ENCODE peak calls at places on chromosomes 4 and X, in five cellular contexts. D is K562, E is GM12878, M is SK-N-SH, Y is HepG2. C is an unnamed sample.

GRCh38 chr4:158068063-158068462 is 104.8 kb downstream of the GASK1B start:
- DNase-seq in E (no peak), D (no peak), M (no peak), Y (no peak), C (no peak)

GRCh38 chr4:74230902-74231499 is 73.1 kb downstream of the MTHFD2L start:
- DNase-seq in M (no peak), E (no peak), Y (no peak), D (no peak), C (peak; percentile 10)

GRCh38 chrX:149539283-149540132 is 1.3 kb upstream of the EOLA1 start:
- DNase-seq in Y (peak; percentile 81), D (peak; percentile 87), E (peak; percentile 83), M (peak; percentile 74), C (peak; percentile 86)

GRCh38 chrX:39262641-39263040 is 461.4 kb downstream of the MID1IP1 start:
- DNase-seq in Y (no peak), D (no peak), M (no peak), E (no peak), C (no peak)

GRCh38 chrX:48683411-48683982 is at the start of gene WAS:
- DNase-seq in M (no peak), D (no peak), E (peak; percentile 35), Y (no peak), C (peak; percentile 88)

GRCh38 chr4:137471895-137472294 is 60.4 kb downstream of the PCDH18 start:
- DNase-seq in M (no peak), E (no peak), Y (no peak), D (no peak), C (no peak)

GRCh38 chrX:31483336-31483735 is 411.5 kb upstream of the FTHL17 start:
- DNase-seq in M (no peak), E (no peak), D (no peak), Y (no peak), C (no peak)

GRCh38 chr4:180642732-180643131 is 1600.5 kb upstream of the TENM3 start:
- DNase-seq in D (no peak), M (no peak), E (no peak), Y (no peak), C (no peak)

GRCh38 chr4:139922625-139923024 is 231.4 kb downstream of the MAML3 start:
- DNase-seq in E (no peak), Y (no peak), D (no peak), M (no peak), C (no peak)

GRCh38 chr4:144356941-144357381 is 216.4 kb upstream of the GYPA start:
- DNase-seq in E (no peak), M (no peak), Y (no peak), D (no peak), C (no peak)

GRCh38 chr4:47085661-47086060 is 54.3 kb downstream of the GABRB1 start:
- DNase-seq in Y (no peak), M (no peak), E (no peak), D (no peak), C (no peak)

GRCh38 chr4:95013236-95013635 is 255.5 kb downstream of the BMPR1B start:
- DNase-seq in Y (no peak), E (no peak), M (no peak), D (no peak), C (no peak)

GRCh38 chrX:11484290-11484689 is 181.4 kb downstream of the ARHGAP6 start:
- DNase-seq in M (no peak), D (no peak), E (no peak), Y (no peak), C (no peak)

GRCh38 chr4:36363024-36363423 is 81.6 kb downstream of the DTHD1 start:
- DNase-seq in E (no peak), D (no peak), M (no peak), Y (no peak), C (no peak)

GRCh38 chr4:8906991-8907595 is 35.5 kb upstream of the HMX1 start:
- DNase-seq in Y (no peak), M (peak; percentile 18), D (no peak), E (no peak), C (no peak)

GRCh38 chrX:110131031-110131430 is 128.1 kb downstream of the TMEM164 start:
- DNase-seq in E (no peak), Y (no peak), M (no peak), D (no peak), C (no peak)

GRCh38 chr4:26522478-26522877 is 32.2 kb upstream of the CCKAR start:
- DNase-seq in Y (no peak), D (no peak), M (no peak), E (no peak), C (no peak)

GRCh38 chr4:99361268-99361922 is 8.8 kb upstream of the ADH1C start:
- DNase-seq in E (no peak), Y (no peak), D (no peak), M (no peak), C (no peak)

GRCh38 chr4:52788806-52789205 is 37.6 kb upstream of the ERVMER34-1 start:
- DNase-seq in E (no peak), D (no peak), Y (no peak), M (no peak), C (no peak)

GRCh38 chrX:149522914-149523313 is 17.8 kb upstream of the IDS start:
- DNase-seq in D (no peak), M (no peak), Y (peak; percentile 39), E (no peak), C (no peak)

GRCh38 chr4:7322166-7322991 is 112.4 kb downstream of the PSAPL1 start:
- DNase-seq in M (no peak), Y (no peak), D (no peak), E (no peak), C (no peak)

GRCh38 chrX:47160781-47161180 is 15.8 kb downstream of the RBM10 start:
- DNase-seq in Y (no peak), M (no peak), D (no peak), E (no peak), C (no peak)

GRCh38 chrX:129525162-129525561 is 1.9 kb upstream of the SMARCA1 start:
- DNase-seq in E (no peak), D (no peak), M (no peak), Y (peak; percentile 89), C (no peak)

GRCh38 chr4:113760852-113761681 is 471 bp downstream of the CAMK2D start:
- DNase-seq in D (no peak), Y (peak; percentile 74), E (no peak), M (peak; percentile 81), C (peak; percentile 42)

GRCh38 chr4:125388653-125389052 is 73.9 kb downstream of the FAT4 start:
- DNase-seq in M (no peak), E (no peak), Y (no peak), D (no peak), C (no peak)
- TF ChIP-seq REST in M (no peak), E (no peak), Y (no peak), D (no peak), C (no peak)

DNA sequence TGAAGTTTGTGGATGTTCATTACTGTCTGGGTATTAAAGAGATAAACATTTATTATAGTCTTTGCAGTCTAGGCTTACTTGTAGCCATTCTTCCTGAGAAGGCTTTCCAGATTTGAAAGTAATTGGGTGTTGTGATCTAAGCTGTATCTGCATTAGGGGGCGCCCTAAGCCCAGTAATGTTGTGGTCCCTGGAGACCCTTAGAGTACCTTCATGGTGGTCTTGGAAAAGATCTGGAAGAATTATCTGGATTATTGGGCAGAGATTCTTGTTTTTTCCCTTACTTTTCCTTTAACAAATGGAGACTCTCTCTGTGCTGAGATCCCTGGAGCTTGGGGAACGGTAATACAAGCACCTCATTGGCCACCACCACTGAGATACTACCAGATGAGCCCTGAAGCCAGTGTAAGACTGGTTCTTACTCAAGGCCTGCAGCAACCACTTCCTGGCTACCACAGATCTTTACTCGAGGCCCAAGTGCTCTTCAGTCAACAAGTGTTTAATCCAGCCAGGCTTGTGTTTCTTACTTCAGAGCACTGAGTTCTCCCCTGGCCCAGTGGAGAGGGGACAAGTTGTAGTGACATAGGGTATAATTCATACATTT is 63.1 kb downstream of the RTL3 start:
- DNase-seq in E (no peak), M (no peak), D (no peak), Y (no peak), C (no peak)
- TF ChIP-seq CTCF in E (no peak), M (peak; percentile 58), D (no peak), Y (peak; percentile 47), C (no peak)

GRCh38 chrX:154373340-154374306 is 811 bp downstream of the FLNA start:
- DNase-seq in D (peak; percentile 43), E (peak; percentile 5), M (no peak), Y (peak; percentile 59), C (peak; percentile 29)

GRCh38 chrX:154374361-154375155 is at the start of gene FLNA:
- DNase-seq in M (peak; percentile 61), D (peak; percentile 12), Y (no peak), E (no peak), C (no peak)

GRCh38 chrX:154376768-154377167 is 2.3 kb upstream of the EMD start:
- DNase-seq in D (no peak), E (no peak), Y (no peak), M (no peak), C (no peak)

GRCh38 chrX:154372612-154373022 is 1.8 kb downstream of the FLNA start:
- DNase-seq in Y (peak; percentile 27), D (no peak), M (no peak), E (peak; percentile 31), C (no peak)

DNA sequence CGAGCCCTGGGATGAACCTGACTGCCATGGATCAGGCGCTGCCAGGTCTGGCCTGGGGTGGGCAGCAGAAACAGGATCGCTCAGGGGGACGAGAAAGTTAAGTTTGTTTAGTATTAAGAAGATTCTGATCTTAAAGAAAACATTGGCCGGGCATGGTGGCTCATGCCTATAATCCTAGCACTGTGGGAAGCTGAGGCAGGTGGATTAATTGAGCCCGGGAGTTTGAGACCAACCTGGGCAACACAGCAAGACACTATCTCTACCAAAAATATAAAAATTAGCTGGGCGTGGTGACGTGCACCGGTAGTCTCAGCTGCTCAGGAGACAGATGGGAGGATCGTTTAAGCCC is 696 bp upstream of the FLNA start:
- DNase-seq in D (no peak), Y (no peak), E (no peak), M (no peak), C (no peak)
- TF ChIP-seq GABPA in D (no peak), Y (no peak), E (no peak), M (no peak), C (no peak)

GRCh38 chr4:154475800-154476199 is 15.8 kb downstream of the DCHS2 start:
- DNase-seq in Y (no peak), D (no peak), E (no peak), M (no peak), C (no peak)

GRCh38 chr4:154473497-154473896 is 18.1 kb downstream of the DCHS2 start:
- DNase-seq in M (no peak), D (peak; percentile 69), E (no peak), Y (no peak), C (no peak)

GRCh38 chr4:154471032-154471431 is 20.6 kb downstream of the DCHS2 start:
- DNase-seq in E (peak; percentile 20), Y (no peak), D (no peak), M (no peak), C (no peak)

GRCh38 chr4:154472870-154473269 is 18.7 kb downstream of the DCHS2 start:
- DNase-seq in Y (no peak), M (no peak), E (no peak), D (no peak), C (no peak)

GRCh38 chr4:154471924-154472323 is 19.7 kb downstream of the DCHS2 start:
- DNase-seq in E (peak; percentile 21), D (no peak), M (no peak), Y (peak; percentile 21), C (no peak)
- TF ChIP-seq REST in E (no peak), D (no peak), M (no peak), Y (no peak), C (no peak)

GRCh38 chr4:658031-658667 is 15.9 kb downstream of the ATP5ME start:
- DNase-seq in M (no peak), Y (no peak), E (no peak), D (no peak), C (no peak)
- TF ChIP-seq CTCF in M (no peak), Y (no peak), E (no peak), D (no peak), C (no peak)

C was measured in HL-60.